ENCODE peak calls at places on chromosomes 13 and 19, in six cellular contexts. One of them, this sample, is unnamed.

GRCh38 chr13:43846496-43846895 is 33.0 kb downstream of the CCDC122 start:
- DNase-seq in HEK293T: no peak
- DNase-seq in NCI-H2081 treated with DMSO at 0.1 percent for 48 hours: no peak
- DNase-seq in retina: no peak
- DNase-seq in T-helper 1 cell: no peak
- DNase-seq in CD8-positive, alpha-beta T cell: no peak
- DNase-seq in this sample: no peak

GRCh38 chr19:50320596-50320995 is 8.6 kb downstream of the KCNC3 start:
- DNase-seq in HEK293T: no peak
- DNase-seq in NCI-H2081 treated with DMSO at 0.1 percent for 48 hours: no peak
- DNase-seq in retina: no peak
- DNase-seq in T-helper 1 cell: no peak
- DNase-seq in CD8-positive, alpha-beta T cell: no peak
- DNase-seq in this sample: peak; percentile 76

GRCh38 chr19:18292810-18293641 is 11.6 kb upstream of the JUND start:
- DNase-seq in HEK293T: peak; percentile 48
- DNase-seq in NCI-H2081 treated with DMSO at 0.1 percent for 48 hours: no peak
- DNase-seq in retina: peak; percentile 69
- DNase-seq in T-helper 1 cell: peak; percentile 69
- DNase-seq in CD8-positive, alpha-beta T cell: no peak
- DNase-seq in this sample: peak; percentile 96

GRCh38 chr19:2428027-2428690 is 773 bp upstream of the TIMM13 start:
- DNase-seq in HEK293T: no peak
- DNase-seq in NCI-H2081 treated with DMSO at 0.1 percent for 48 hours: no peak
- DNase-seq in retina: peak; percentile 84
- DNase-seq in T-helper 1 cell: no peak
- DNase-seq in CD8-positive, alpha-beta T cell: no peak
- DNase-seq in this sample: peak; percentile 83

GRCh38 chr19:35363001-35363590 is 4.8 kb downstream of the FFAR3 start:
- DNase-seq in HEK293T: no peak
- DNase-seq in NCI-H2081 treated with DMSO at 0.1 percent for 48 hours: no peak
- DNase-seq in retina: no peak
- DNase-seq in T-helper 1 cell: no peak
- DNase-seq in CD8-positive, alpha-beta T cell: no peak
- DNase-seq in this sample: peak; percentile 68

GRCh38 chr19:50695251-50696064 is 24.1 kb downstream of the SHANK1 start:
- DNase-seq in HEK293T: peak; percentile 75
- DNase-seq in NCI-H2081 treated with DMSO at 0.1 percent for 48 hours: no peak
- DNase-seq in retina: peak; percentile 86
- DNase-seq in T-helper 1 cell: no peak
- DNase-seq in CD8-positive, alpha-beta T cell: no peak
- DNase-seq in this sample: no peak

GRCh38 chr13:43377955-43378354 is 354.6 kb downstream of the DNAJC15 start:
- DNase-seq in HEK293T: no peak
- DNase-seq in NCI-H2081 treated with DMSO at 0.1 percent for 48 hours: no peak
- DNase-seq in retina: no peak
- DNase-seq in T-helper 1 cell: no peak
- DNase-seq in CD8-positive, alpha-beta T cell: no peak
- DNase-seq in this sample: no peak

GRCh38 chr19:14562660-14563589 is 8.9 kb downstream of the NDUFB7 start:
- DNase-seq in HEK293T: no peak
- DNase-seq in NCI-H2081 treated with DMSO at 0.1 percent for 48 hours: no peak
- DNase-seq in retina: no peak
- DNase-seq in T-helper 1 cell: no peak
- DNase-seq in CD8-positive, alpha-beta T cell: no peak
- DNase-seq in this sample: no peak

GRCh38 chr19:19342086-19343015 is 21.7 kb downstream of the MAU2 start:
- DNase-seq in HEK293T: peak; percentile 86
- DNase-seq in NCI-H2081 treated with DMSO at 0.1 percent for 48 hours: no peak
- DNase-seq in retina: peak; percentile 69
- DNase-seq in T-helper 1 cell: no peak
- DNase-seq in CD8-positive, alpha-beta T cell: no peak
- DNase-seq in this sample: no peak

GRCh38 chr19:43624933-43625332 is 5.5 kb upstream of the ZNF428 start:
- DNase-seq in HEK293T: no peak
- DNase-seq in NCI-H2081 treated with DMSO at 0.1 percent for 48 hours: no peak
- DNase-seq in retina: no peak
- DNase-seq in T-helper 1 cell: peak; percentile 86
- DNase-seq in CD8-positive, alpha-beta T cell: peak; percentile 73
- DNase-seq in this sample: no peak

GRCh38 chr19:45474941-45475516 is 7.2 kb downstream of the FOSB start:
- DNase-seq in HEK293T: no peak
- DNase-seq in NCI-H2081 treated with DMSO at 0.1 percent for 48 hours: no peak
- DNase-seq in retina: no peak
- DNase-seq in T-helper 1 cell: no peak
- DNase-seq in CD8-positive, alpha-beta T cell: no peak
- DNase-seq in this sample: no peak

GRCh38 chr13:50393641-50394040 is 378.4 kb downstream of the KCNRG start:
- DNase-seq in HEK293T: no peak
- DNase-seq in NCI-H2081 treated with DMSO at 0.1 percent for 48 hours: peak; percentile 11
- DNase-seq in retina: peak; percentile 81
- DNase-seq in T-helper 1 cell: no peak
- DNase-seq in CD8-positive, alpha-beta T cell: no peak
- DNase-seq in this sample: no peak

GRCh38 chr13:51585696-51586095 is 1.4 kb downstream of the WDFY2 start:
- DNase-seq in HEK293T: no peak
- DNase-seq in NCI-H2081 treated with DMSO at 0.1 percent for 48 hours: no peak
- DNase-seq in retina: no peak
- DNase-seq in T-helper 1 cell: peak; percentile 56
- DNase-seq in CD8-positive, alpha-beta T cell: no peak
- DNase-seq in this sample: no peak

GRCh38 chr19:58021541-58022282 is 12.1 kb upstream of the ZSCAN1 start:
- DNase-seq in HEK293T: peak; percentile 25
- DNase-seq in NCI-H2081 treated with DMSO at 0.1 percent for 48 hours: no peak
- DNase-seq in retina: peak; percentile 84
- DNase-seq in T-helper 1 cell: peak; percentile 3
- DNase-seq in CD8-positive, alpha-beta T cell: peak; percentile 12
- DNase-seq in this sample: peak; percentile 38

GRCh38 chr19:3270908-3271307 is 46.4 kb downstream of the CELF5 start:
- DNase-seq in HEK293T: peak; percentile 36
- DNase-seq in NCI-H2081 treated with DMSO at 0.1 percent for 48 hours: no peak
- DNase-seq in retina: peak; percentile 44
- DNase-seq in T-helper 1 cell: peak; percentile 43
- DNase-seq in CD8-positive, alpha-beta T cell: peak; percentile 25
- DNase-seq in this sample: no peak

GRCh38 chr13:42275098-42275471 is 3.1 kb downstream of the AKAP11 start:
- DNase-seq in HEK293T: no peak
- DNase-seq in NCI-H2081 treated with DMSO at 0.1 percent for 48 hours: no peak
- DNase-seq in retina: no peak
- DNase-seq in T-helper 1 cell: no peak
- DNase-seq in CD8-positive, alpha-beta T cell: no peak
- DNase-seq in this sample: no peak

GRCh38 chr13:107450931-107451330 is 764.4 kb downstream of the LIG4 start:
- DNase-seq in HEK293T: no peak
- DNase-seq in NCI-H2081 treated with DMSO at 0.1 percent for 48 hours: no peak
- DNase-seq in retina: no peak
- DNase-seq in T-helper 1 cell: no peak
- DNase-seq in CD8-positive, alpha-beta T cell: no peak
- DNase-seq in this sample: peak; percentile 84

GRCh38 chr19:41958367-41959055 is 610 bp downstream of the RABAC1 start:
- DNase-seq in HEK293T: peak; percentile 77
- DNase-seq in NCI-H2081 treated with DMSO at 0.1 percent for 48 hours: no peak
- DNase-seq in retina: peak; percentile 79
- DNase-seq in T-helper 1 cell: peak; percentile 80
- DNase-seq in CD8-positive, alpha-beta T cell: peak; percentile 67
- DNase-seq in this sample: peak; percentile 94

GRCh38 chr13:33264620-33264978 is 21.0 kb downstream of the STARD13 start:
- DNase-seq in HEK293T: no peak
- DNase-seq in NCI-H2081 treated with DMSO at 0.1 percent for 48 hours: no peak
- DNase-seq in retina: no peak
- DNase-seq in T-helper 1 cell: no peak
- DNase-seq in CD8-positive, alpha-beta T cell: no peak
- DNase-seq in this sample: no peak

GRCh38 chr19:15300533-15301194 is 31.7 kb downstream of the BRD4 start:
- DNase-seq in HEK293T: no peak
- DNase-seq in NCI-H2081 treated with DMSO at 0.1 percent for 48 hours: no peak
- DNase-seq in retina: no peak
- DNase-seq in T-helper 1 cell: peak; percentile 90
- DNase-seq in CD8-positive, alpha-beta T cell: no peak
- DNase-seq in this sample: no peak

GRCh38 chr13:29887651-29888050 is 37.2 kb upstream of the UBL3 start:
- DNase-seq in HEK293T: no peak
- DNase-seq in NCI-H2081 treated with DMSO at 0.1 percent for 48 hours: no peak
- DNase-seq in retina: no peak
- DNase-seq in T-helper 1 cell: no peak
- DNase-seq in CD8-positive, alpha-beta T cell: no peak
- DNase-seq in this sample: no peak

This sample was measured in posterior vena cava.